ENCODE peak calls at places on chromosome 5, in ten cellular contexts. Z is H1, M is activated gamma-delta T cell treated with Interleukin-2 at 50 U/mL for 16 hours, J is nephron progenitor cell, X is progenitor cell of endocrine pancreas, Y is substantia nigra, O is GM04503, P is NCI-H748 treated with DMSO at 0.1 percent for 48 hours, A is astrocyte of the cerebellum, W is NCI-H2107. H is an unnamed sample.
A peak's percentile ranks its signal among the peaks of the same experiment; 100 is the strongest.

GRCh38 chr5:143101740-143102386 is 301.6 kb downstream of the NR3C1 start:
- DNase-seq in X (no peak), Z (no peak), P (no peak), W (no peak), A (no peak), M (no peak), J (no peak), O (no peak), Y (no peak), H (no peak)

GRCh38 chr5:181190711-181191525 is 14.1 kb downstream of the TRIM7 start:
- DNase-seq in Y (no peak), O (no peak), W (no peak), X (peak; percentile 43), M (no peak), P (no peak), Z (no peak), J (peak; percentile 66), A (no peak), H (no peak)

GRCh38 chr5:1521671-1522600 is 1.8 kb downstream of the LPCAT1 start:
- DNase-seq in J (peak; percentile 64), X (no peak), W (peak; percentile 72), Z (peak; percentile 53), O (no peak), P (no peak), M (peak; percentile 0), A (no peak), Y (no peak), H (no peak)

GRCh38 chr5:1462358-1462757 is 17.1 kb upstream of the SLC6A3 start:
- DNase-seq in M (no peak), Y (no peak), X (no peak), J (no peak), W (no peak), O (no peak), Z (no peak), P (no peak), A (no peak), H (no peak)

GRCh38 chr5:6430418-6431028 is 18.1 kb upstream of the UBE2QL1 start:
- DNase-seq in Y (no peak), P (no peak), J (no peak), W (no peak), X (no peak), M (no peak), A (no peak), Z (no peak), O (no peak), H (no peak)

GRCh38 chr5:139458580-139459407 is 3.7 kb downstream of the ECSCR start:
- DNase-seq in J (no peak), Y (no peak), M (peak; percentile 78), A (peak; percentile 66), Z (no peak), W (no peak), O (no peak), X (no peak), P (no peak), H (no peak)

GRCh38 chr5:2188661-2189060 is 305.9 kb upstream of the IRX4 start:
- DNase-seq in O (no peak), P (no peak), X (peak; percentile 2), W (no peak), M (no peak), J (no peak), Z (peak; percentile 13), A (no peak), Y (no peak), H (no peak)

GRCh38 chr5:97046270-97046982 is 96.0 kb downstream of the LIX1 start:
- DNase-seq in Y (no peak), O (peak; percentile 18), P (no peak), Z (no peak), W (no peak), J (no peak), A (no peak), X (no peak), M (no peak), H (no peak)

GRCh38 chr5:10301842-10302610 is 5.7 kb downstream of the CMBL start:
- DNase-seq in Z (no peak), M (no peak), J (no peak), O (no peak), P (peak; percentile 73), X (no peak), W (no peak), Y (peak; percentile 40), A (no peak), H (no peak)

GRCh38 chr5:173302546-173303155 is 25.6 kb downstream of the STC2 start:
- DNase-seq in P (peak; percentile 53), J (peak; percentile 56), Y (no peak), W (no peak), M (no peak), O (peak; percentile 56), Z (no peak), X (no peak), A (no peak), H (no peak)

GRCh38 chr5:174571662-174572397 is 152.6 kb upstream of the MSX2 start:
- DNase-seq in M (no peak), Z (no peak), O (peak; percentile 4), J (no peak), A (peak; percentile 100), P (no peak), Y (no peak), W (no peak), X (no peak), H (peak; percentile 32)

GRCh38 chr5:157431544-157432200 is 28.3 kb upstream of the NIPAL4 start:
- DNase-seq in Y (no peak), W (no peak), X (no peak), M (peak; percentile 9), A (peak; percentile 38), J (no peak), Z (no peak), P (peak; percentile 77), O (peak; percentile 34), H (peak; percentile 13)